ENCODE peak calls at places on chromosomes 1 and 21, in ten cellular contexts. U, H, B, R, I, Y, G, V, A and C are unnamed samples.

GRCh38 chr21:35400233-35400939 is 351.3 kb upstream of the RUNX1 start:
- DNase-seq in B (peak), H (peak), U (no peak), Y (no peak), V (no peak), G (no peak), I (no peak), R (no peak), A (peak), C (no peak)

GRCh38 chr1:161209790-161210409 is 5.2 kb upstream of the FCER1G start:
- DNase-seq in I (peak), A (peak), B (peak), H (peak), U (peak), Y (peak), R (peak), V (peak), G (peak), C (peak)

GRCh38 chr1:218312509-218312908 is 27.4 kb downstream of the RRP15 start:
- DNase-seq in G (no peak), A (no peak), Y (no peak), R (no peak), B (no peak), U (no peak), V (no peak), H (no peak), I (no peak), C (no peak)

GRCh38 chr1:182357177-182357576 is 34.4 kb downstream of the GLUL start:
- DNase-seq in A (no peak), R (no peak), V (peak), U (no peak), Y (no peak), I (no peak), H (no peak), B (no peak), G (no peak), C (no peak)

GRCh38 chr1:46404482-46405203 is 10.5 kb downstream of the FAAH start:
- DNase-seq in I (no peak), V (no peak), G (no peak), R (no peak), A (no peak), B (no peak), Y (peak), H (no peak), U (no peak), C (no peak)

GRCh38 chr1:175742790-175743459 is 470 bp downstream of the TNR start:
- DNase-seq in R (peak), Y (peak), G (no peak), H (peak), B (peak), I (no peak), U (no peak), V (peak), A (no peak), C (peak)

GRCh38 chr1:25110037-25110436 is 122.3 kb downstream of the SYF2 start:
- DNase-seq in R (no peak), G (no peak), I (no peak), V (no peak), A (no peak), H (no peak), B (no peak), U (no peak), Y (no peak), C (no peak)

GRCh38 chr21:37658994-37659458 is 257.2 kb downstream of the KCNJ6 start:
- DNase-seq in Y (no peak), G (no peak), A (no peak), R (no peak), B (peak), H (no peak), U (peak), V (no peak), I (no peak), C (no peak)

GRCh38 chr1:83033682-83034081 is 965.2 kb downstream of the TTLL7 start:
- DNase-seq in G (no peak), H (no peak), A (no peak), Y (no peak), R (no peak), I (no peak), B (no peak), U (no peak), V (no peak), C (no peak)

GRCh38 chr21:45926281-45926680 is 55.3 kb upstream of the COL6A1 start:
- DNase-seq in I (no peak), A (no peak), G (no peak), B (peak), U (no peak), R (no peak), Y (no peak), H (no peak), V (no peak), C (no peak)
- TF ChIP-seq CTCF in I (no peak), A (no peak), G (no peak), B (peak), U (no peak), R (no peak), Y (no peak), H (no peak), V (peak), C (no peak)

DNA sequence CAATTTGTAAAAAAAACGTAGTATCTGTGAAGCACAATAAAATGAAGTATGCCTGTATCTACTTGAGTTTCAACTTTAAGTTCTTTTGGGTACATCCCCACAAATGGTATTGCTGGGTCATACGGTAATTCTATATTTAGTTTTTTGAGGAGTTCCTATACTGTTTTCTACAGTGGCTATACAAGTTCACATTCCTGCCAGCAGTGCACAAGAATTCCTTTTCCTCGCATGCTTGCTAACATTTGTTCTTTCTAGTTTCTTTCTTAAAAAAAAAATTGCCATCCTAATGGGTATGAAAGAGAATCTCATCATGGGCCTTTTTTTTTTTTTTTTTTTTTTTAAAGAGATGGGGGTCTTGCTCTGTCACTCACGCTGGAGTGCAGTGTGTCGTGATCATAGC is 41.9 kb downstream of the UCK2 start:
- DNase-seq in R (no peak), A (no peak), U (no peak), H (no peak), G (no peak), V (no peak), B (peak), I (no peak), Y (no peak), C (no peak)
- TF ChIP-seq CTCF in R (no peak), A (no peak), U (peak), H (peak), G (no peak), V (peak), B (peak), I (no peak), Y (no peak), C (peak)

DNA sequence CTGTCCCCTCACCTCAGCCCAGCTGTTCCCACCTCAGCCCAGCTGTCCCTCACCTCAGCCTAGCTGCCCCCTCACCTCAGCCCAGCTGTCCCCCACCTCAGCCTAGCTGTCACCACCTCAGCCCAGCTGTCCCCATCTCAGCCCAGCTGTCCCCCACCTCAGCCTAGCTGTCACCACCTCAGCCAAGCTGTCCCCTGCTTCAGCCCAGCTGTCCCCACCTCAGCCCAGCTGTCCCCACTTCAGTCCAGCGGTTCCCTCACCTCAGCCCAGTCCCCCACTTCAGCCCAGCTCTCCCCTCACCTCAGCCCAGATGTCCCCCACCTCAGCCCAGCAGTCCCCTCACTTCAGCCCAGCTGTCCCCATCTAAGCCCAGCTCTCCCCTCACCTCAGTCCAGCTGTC is 88.4 kb upstream of the CSF3R start:
- DNase-seq in I (peak), A (no peak), G (no peak), Y (peak), R (no peak), V (no peak), U (no peak), B (no peak), H (no peak), C (no peak)
- TF ChIP-seq CTCF in I (no peak), A (no peak), G (no peak), Y (no peak), R (no peak), V (no peak), U (no peak), B (no peak), H (no peak), C (no peak)

GRCh38 chr21:44650973-44651675 is 3.3 kb downstream of the KRTAP12-4 start:
- DNase-seq in Y (no peak), U (no peak), V (no peak), H (no peak), B (no peak), G (no peak), R (no peak), A (no peak), I (no peak), C (no peak)
- TF ChIP-seq CTCF in Y (no peak), U (no peak), V (no peak), H (no peak), B (no peak), G (no peak), R (no peak), A (no peak), I (no peak), C (no peak)